ENCODE peak calls at places on chromosomes 3 and 15, in ten cellular contexts. H is activated CD4-positive, CD25-positive, alpha-beta regulatory T cell; B is foreskin fibroblast; L is epithelial cell of esophagus; C is pulmonary artery endothelial cell; P is lower leg skin; I is ecto neural progenitor cell; J is MCF 10A; Q is CD8-positive, alpha-beta T cell; U is tibial nerve. M is an unnamed sample.

GRCh38 chr3:127015282-127016042 is 32.5 kb downstream of the PLXNA1 start:
- DNase-seq in H (no peak), B (no peak), L (no peak), C (no peak), P (no peak), I (peak; percentile 73), J (no peak), Q (no peak), U (no peak), M (no peak)

GRCh38 chr3:128922804-128923459 is 43.5 kb downstream of the ACAD9 start:
- DNase-seq in H (peak; percentile 12), B (no peak), L (no peak), C (no peak), P (no peak), I (no peak), J (no peak), Q (peak; percentile 52), U (no peak), M (no peak)

GRCh38 chr3:14031271-14031670 is 93.4 kb downstream of the CHCHD4 start:
- DNase-seq in H (no peak), B (peak; percentile 44), L (peak; percentile 13), C (no peak), P (no peak), I (no peak), J (peak; percentile 3), Q (no peak), U (no peak), M (no peak)

GRCh38 chr3:188646592-188646991 is 492.6 kb downstream of the LPP start:
- DNase-seq in H (no peak), B (peak; percentile 46), L (no peak), C (no peak), P (no peak), I (no peak), J (peak; percentile 19), Q (no peak), U (no peak), M (no peak)

GRCh38 chr15:53498996-53499395 is 260.5 kb downstream of the WDR72 start:
- DNase-seq in H (no peak), B (no peak), L (no peak), C (no peak), P (no peak), I (no peak), J (no peak), Q (no peak), U (no peak), M (no peak)

GRCh38 chr3:31232049-31233040 is 300.4 kb upstream of the STT3B start:
- DNase-seq in H (no peak), B (peak; percentile 10), L (peak; percentile 13), C (no peak), P (no peak), I (no peak), J (no peak), Q (no peak), U (no peak), M (no peak)

GRCh38 chr15:84980196-84981053 is 1.2 kb upstream of the PDE8A start:
- DNase-seq in H (peak; percentile 84), B (peak; percentile 92), L (peak; percentile 91), C (peak; percentile 44), P (peak; percentile 78), I (peak; percentile 93), J (peak; percentile 87), Q (peak; percentile 87), U (peak; percentile 75), M (peak; percentile 48)

GRCh38 chr3:188698436-188698835 is 473.3 kb upstream of the TPRG1 start:
- DNase-seq in H (no peak), B (no peak), L (no peak), C (no peak), P (no peak), I (no peak), J (no peak), Q (no peak), U (no peak), M (no peak)

GRCh38 chr15:80367094-80367493 is 37.1 kb upstream of the ARNT2 start:
- DNase-seq in H (no peak), B (peak; percentile 30), L (no peak), C (no peak), P (no peak), I (no peak), J (peak; percentile 67), Q (no peak), U (no peak), M (no peak)

GRCh38 chr3:57998366-57999283 is 9.6 kb upstream of the FLNB start:
- DNase-seq in H (no peak), B (no peak), L (peak; percentile 46), C (no peak), P (no peak), I (no peak), J (no peak), Q (no peak), U (no peak), M (no peak)

GRCh38 chr3:112010631-112011030 is 11.9 kb downstream of the TAGLN3 start:
- DNase-seq in H (no peak), B (no peak), L (no peak), C (no peak), P (no peak), I (no peak), J (no peak), Q (no peak), U (no peak), M (no peak)

GRCh38 chr3:28575748-28576589 is 227.3 kb upstream of the AZI2 start:
- DNase-seq in H (no peak), B (peak; percentile 53), L (peak; percentile 14), C (no peak), P (no peak), I (peak; percentile 79), J (peak; percentile 7), Q (no peak), U (no peak), M (no peak)

GRCh38 chr3:192494176-192494575 is 233.2 kb downstream of the FGF12 start:
- DNase-seq in H (no peak), B (no peak), L (peak; percentile 27), C (peak; percentile 78), P (no peak), I (no peak), J (peak; percentile 39), Q (no peak), U (no peak), M (no peak)

GRCh38 chr3:49787536-49787935 is 1.2 kb upstream of the IP6K1 start:
- DNase-seq in H (no peak), B (no peak), L (no peak), C (no peak), P (no peak), I (no peak), J (no peak), Q (no peak), U (no peak), M (no peak)

GRCh38 chr3:23324745-23325144 is 121.6 kb downstream of the UBE2E2 start:
- DNase-seq in H (no peak), B (peak; percentile 38), L (peak; percentile 27), C (peak; percentile 44), P (no peak), I (no peak), J (peak; percentile 43), Q (no peak), U (no peak), M (peak; percentile 33)

GRCh38 chr3:65685621-65686020 is 353.1 kb downstream of the MAGI1 start:
- DNase-seq in H (no peak), B (peak; percentile 21), L (no peak), C (no peak), P (no peak), I (no peak), J (no peak), Q (no peak), U (peak; percentile 8), M (no peak)

GRCh38 chr3:139937674-139938279 is 2.8 kb downstream of the CLSTN2 start:
- DNase-seq in H (no peak), B (peak; percentile 72), L (peak; percentile 51), C (no peak), P (peak; percentile 28), I (no peak), J (peak; percentile 63), Q (no peak), U (peak; percentile 64), M (peak; percentile 10)

GRCh38 chr15:40266828-40267304 is 16.0 kb downstream of the ANKRD63 start:
- DNase-seq in H (no peak), B (peak; percentile 97), L (peak; percentile 82), C (peak; percentile 85), P (peak; percentile 69), I (no peak), J (peak; percentile 96), Q (no peak), U (peak; percentile 19), M (peak; percentile 85)

GRCh38 chr15:101549647-101550046 is 60.1 kb upstream of the PCSK6 start:
- DNase-seq in H (no peak), B (no peak), L (no peak), C (no peak), P (no peak), I (no peak), J (no peak), Q (no peak), U (no peak), M (no peak)

GRCh38 chr3:102360211-102360610 is 74.6 kb upstream of the ZPLD1 start:
- DNase-seq in H (no peak), B (no peak), L (no peak), C (no peak), P (no peak), I (no peak), J (no peak), Q (no peak), U (no peak), M (no peak)

GRCh38 chr15:64894395-64895056 is 17.2 kb upstream of the ANKDD1A start:
- DNase-seq in H (peak; percentile 37), B (no peak), L (no peak), C (no peak), P (no peak), I (no peak), J (no peak), Q (peak; percentile 83), U (no peak), M (no peak)

GRCh38 chr3:32452009-32452408 is 50.6 kb downstream of the CMTM6 start:
- DNase-seq in H (no peak), B (no peak), L (no peak), C (no peak), P (no peak), I (no peak), J (no peak), Q (no peak), U (no peak), M (no peak)

GRCh38 chr3:115832265-115832664 is 209.0 kb downstream of the GAP43 start:
- DNase-seq in H (no peak), B (no peak), L (no peak), C (no peak), P (no peak), I (no peak), J (no peak), Q (no peak), U (no peak), M (no peak)

GRCh38 chr15:69627548-69628158 is 175.0 kb downstream of the RPLP1 start:
- DNase-seq in H (no peak), B (no peak), L (no peak), C (no peak), P (no peak), I (peak; percentile 27), J (no peak), Q (no peak), U (no peak), M (no peak)